ENCODE peak calls at places on chromosome 19, in eight cellular contexts. I is T-cell; Q is aorta; U is brain microvascular endothelial cell; Y is uterus; K is MG63; N is progenitor cell of endocrine pancreas; T is naive thymus-derived CD4-positive, alpha-beta T cell. S is an unnamed sample.

GRCh38 chr19:8577247-8577646 is at the start of gene MYO1F:
- DNase-seq in Q (peak), I (no peak), U (no peak), K (no peak), T (no peak), N (no peak), Y (no peak), S (no peak)

GRCh38 chr19:35853038-35853756 is 893 bp upstream of the NPHS1 start:
- DNase-seq in Q (no peak), Y (no peak), T (no peak), I (no peak), K (no peak), N (no peak), U (no peak), S (no peak)

GRCh38 chr19:18865973-18866799 is 29.8 kb downstream of the CERS1 start:
- DNase-seq in K (peak), Q (no peak), Y (peak), N (peak), T (peak), U (peak), I (no peak), S (peak)

GRCh38 chr19:3983936-3984583 is 1.2 kb downstream of the EEF2 start:
- DNase-seq in Q (peak), N (no peak), I (no peak), K (peak), Y (no peak), U (no peak), T (no peak), S (no peak)

GRCh38 chr19:18419195-18419698 is at the start of gene SSBP4:
- DNase-seq in U (peak), K (peak), N (peak), T (peak), Q (peak), I (no peak), Y (peak), S (peak)

GRCh38 chr19:4371209-4371897 is 28.0 kb downstream of the MPND start:
- DNase-seq in I (no peak), U (no peak), T (no peak), Y (no peak), K (peak), Q (no peak), N (no peak), S (no peak)

GRCh38 chr19:575527-576506 is 3.4 kb downstream of the BSG start:
- DNase-seq in Y (peak), K (peak), U (no peak), I (no peak), Q (no peak), T (no peak), N (no peak), S (no peak)

GRCh38 chr19:9178901-9179300 is at the start of gene OR7D2:
- DNase-seq in K (no peak), I (no peak), Q (no peak), T (no peak), N (no peak), U (no peak), Y (no peak), S (no peak)

GRCh38 chr19:35742121-35742724 is at the start of gene IGFLR1:
- DNase-seq in K (no peak), N (no peak), U (no peak), Y (no peak), I (peak), Q (peak), T (peak), S (no peak)

GRCh38 chr19:5624154-5624663 is 1.3 kb downstream of the SAFB start:
- DNase-seq in Y (peak), Q (peak), N (no peak), K (peak), U (peak), T (peak), I (no peak), S (no peak)

GRCh38 chr19:16133818-16134217 is 9.7 kb upstream of the HSH2D start:
- DNase-seq in Q (no peak), T (no peak), K (no peak), Y (no peak), N (no peak), I (no peak), U (no peak), S (no peak)

GRCh38 chr19:50796634-50797428 is 6.6 kb downstream of the ACP4 start:
- DNase-seq in I (no peak), K (no peak), T (no peak), N (no peak), Q (no peak), U (no peak), Y (no peak), S (no peak)

GRCh38 chr19:53467503-53468262 is at the start of gene ZNF813:
- DNase-seq in T (peak), I (peak), U (peak), K (peak), Y (peak), N (peak), Q (peak), S (peak)

GRCh38 chr19:11168568-11168967 is 13.0 kb upstream of the SPC24 start:
- DNase-seq in K (peak), Q (no peak), U (peak), N (no peak), I (no peak), Y (no peak), T (no peak), S (no peak)

GRCh38 chr19:19528721-19529490 is at the start of gene YJEFN3:
- DNase-seq in Y (no peak), U (peak), Q (no peak), T (no peak), I (no peak), K (no peak), N (no peak), S (no peak)